ENCODE peak calls at places on chromosome 13, in four cellular contexts. One of them, this sample, is unnamed.

GRCh38 chr13:25329706-25330105 is 28.3 kb downstream of the NUP58 start:
- DNase-seq in cardiac septum: no peak
- DNase-seq in astrocyte of the spinal cord: no peak
- DNase-seq in stimulated activated CD4-positive, alpha-beta T cell treated with anti-CD3 and anti-CD28 coated beads, Interleukin-4, amount 100 ng/mL, for 1 hour: no peak
- DNase-seq in this sample: no peak

GRCh38 chr13:114010401-114011101 is 36.7 kb upstream of the C13orf46 start:
- DNase-seq in cardiac septum: no peak
- DNase-seq in astrocyte of the spinal cord: no peak
- DNase-seq in stimulated activated CD4-positive, alpha-beta T cell treated with anti-CD3 and anti-CD28 coated beads, Interleukin-4, amount 100 ng/mL, for 1 hour: no peak
- DNase-seq in this sample: no peak

GRCh38 chr13:107883561-107884175 is 331.7 kb downstream of the LIG4 start:
- DNase-seq in cardiac septum: no peak
- DNase-seq in astrocyte of the spinal cord: peak
- DNase-seq in stimulated activated CD4-positive, alpha-beta T cell treated with anti-CD3 and anti-CD28 coated beads, Interleukin-4, amount 100 ng/mL, for 1 hour: no peak
- DNase-seq in this sample: no peak

GRCh38 chr13:100987993-100988392 is 313.4 kb upstream of the TMTC4 start:
- DNase-seq in cardiac septum: no peak
- DNase-seq in astrocyte of the spinal cord: peak
- DNase-seq in stimulated activated CD4-positive, alpha-beta T cell treated with anti-CD3 and anti-CD28 coated beads, Interleukin-4, amount 100 ng/mL, for 1 hour: no peak
- DNase-seq in this sample: no peak

GRCh38 chr13:91375119-91375729 is 23.2 kb upstream of the GPC5 start:
- DNase-seq in cardiac septum: no peak
- DNase-seq in astrocyte of the spinal cord: peak
- DNase-seq in stimulated activated CD4-positive, alpha-beta T cell treated with anti-CD3 and anti-CD28 coated beads, Interleukin-4, amount 100 ng/mL, for 1 hour: no peak
- DNase-seq in this sample: peak

GRCh38 chr13:114089751-114090400 is 42.5 kb downstream of the RASA3 start:
- DNase-seq in cardiac septum: peak
- DNase-seq in astrocyte of the spinal cord: no peak
- DNase-seq in stimulated activated CD4-positive, alpha-beta T cell treated with anti-CD3 and anti-CD28 coated beads, Interleukin-4, amount 100 ng/mL, for 1 hour: no peak
- DNase-seq in this sample: no peak

GRCh38 chr13:85019121-85019520 is 780.1 kb downstream of the SLITRK6 start:
- DNase-seq in cardiac septum: no peak
- DNase-seq in astrocyte of the spinal cord: no peak
- DNase-seq in stimulated activated CD4-positive, alpha-beta T cell treated with anti-CD3 and anti-CD28 coated beads, Interleukin-4, amount 100 ng/mL, for 1 hour: no peak
- DNase-seq in this sample: no peak

GRCh38 chr13:109226631-109227030 is 559.8 kb downstream of the IRS2 start:
- DNase-seq in cardiac septum: no peak
- DNase-seq in astrocyte of the spinal cord: peak
- DNase-seq in stimulated activated CD4-positive, alpha-beta T cell treated with anti-CD3 and anti-CD28 coated beads, Interleukin-4, amount 100 ng/mL, for 1 hour: no peak
- DNase-seq in this sample: no peak

GRCh38 chr13:50168803-50169202 is 153.6 kb downstream of the KCNRG start:
- DNase-seq in cardiac septum: no peak
- DNase-seq in astrocyte of the spinal cord: no peak
- DNase-seq in stimulated activated CD4-positive, alpha-beta T cell treated with anti-CD3 and anti-CD28 coated beads, Interleukin-4, amount 100 ng/mL, for 1 hour: no peak
- DNase-seq in this sample: no peak

GRCh38 chr13:49560270-49561063 is 24.9 kb downstream of the RCBTB1 start:
- DNase-seq in cardiac septum: no peak
- DNase-seq in astrocyte of the spinal cord: peak
- DNase-seq in stimulated activated CD4-positive, alpha-beta T cell treated with anti-CD3 and anti-CD28 coated beads, Interleukin-4, amount 100 ng/mL, for 1 hour: no peak
- DNase-seq in this sample: no peak

GRCh38 chr13:41652735-41653361 is 195.5 kb downstream of the RGCC start:
- DNase-seq in cardiac septum: no peak
- DNase-seq in astrocyte of the spinal cord: peak
- DNase-seq in stimulated activated CD4-positive, alpha-beta T cell treated with anti-CD3 and anti-CD28 coated beads, Interleukin-4, amount 100 ng/mL, for 1 hour: peak
- DNase-seq in this sample: peak

GRCh38 chr13:61339054-61339621 is 76.5 kb downstream of the PCDH20 start:
- DNase-seq in cardiac septum: no peak
- DNase-seq in astrocyte of the spinal cord: no peak
- DNase-seq in stimulated activated CD4-positive, alpha-beta T cell treated with anti-CD3 and anti-CD28 coated beads, Interleukin-4, amount 100 ng/mL, for 1 hour: no peak
- DNase-seq in this sample: no peak

GRCh38 chr13:93298741-93299140 is 72.1 kb downstream of the GPC6 start:
- DNase-seq in cardiac septum: no peak
- DNase-seq in astrocyte of the spinal cord: no peak
- DNase-seq in stimulated activated CD4-positive, alpha-beta T cell treated with anti-CD3 and anti-CD28 coated beads, Interleukin-4, amount 100 ng/mL, for 1 hour: no peak
- DNase-seq in this sample: no peak

GRCh38 chr13:33275916-33276315 is 9.6 kb downstream of the STARD13 start:
- DNase-seq in cardiac septum: no peak
- DNase-seq in astrocyte of the spinal cord: no peak
- DNase-seq in stimulated activated CD4-positive, alpha-beta T cell treated with anti-CD3 and anti-CD28 coated beads, Interleukin-4, amount 100 ng/mL, for 1 hour: no peak
- DNase-seq in this sample: no peak

GRCh38 chr13:107185889-107186288 is 618.0 kb upstream of the ARGLU1 start:
- DNase-seq in cardiac septum: no peak
- DNase-seq in astrocyte of the spinal cord: peak
- DNase-seq in stimulated activated CD4-positive, alpha-beta T cell treated with anti-CD3 and anti-CD28 coated beads, Interleukin-4, amount 100 ng/mL, for 1 hour: no peak
- DNase-seq in this sample: no peak

GRCh38 chr13:104143760-104144406 is 1077.7 kb upstream of the SLC10A2 start:
- DNase-seq in cardiac septum: no peak
- DNase-seq in astrocyte of the spinal cord: peak
- DNase-seq in stimulated activated CD4-positive, alpha-beta T cell treated with anti-CD3 and anti-CD28 coated beads, Interleukin-4, amount 100 ng/mL, for 1 hour: no peak
- DNase-seq in this sample: no peak

GRCh38 chr13:35549481-35549880 is 73.0 kb upstream of the MAB21L1 start:
- DNase-seq in cardiac septum: no peak
- DNase-seq in astrocyte of the spinal cord: peak
- DNase-seq in stimulated activated CD4-positive, alpha-beta T cell treated with anti-CD3 and anti-CD28 coated beads, Interleukin-4, amount 100 ng/mL, for 1 hour: no peak
- DNase-seq in this sample: peak

GRCh38 chr13:101681834-101682233 is 229.4 kb downstream of the ITGBL1 start:
- DNase-seq in cardiac septum: no peak
- DNase-seq in astrocyte of the spinal cord: peak
- DNase-seq in stimulated activated CD4-positive, alpha-beta T cell treated with anti-CD3 and anti-CD28 coated beads, Interleukin-4, amount 100 ng/mL, for 1 hour: no peak
- DNase-seq in this sample: peak

GRCh38 chr13:113547248-113547971 is 37.1 kb upstream of the TFDP1 start:
- DNase-seq in cardiac septum: peak
- DNase-seq in astrocyte of the spinal cord: peak
- DNase-seq in stimulated activated CD4-positive, alpha-beta T cell treated with anti-CD3 and anti-CD28 coated beads, Interleukin-4, amount 100 ng/mL, for 1 hour: no peak
- DNase-seq in this sample: no peak

GRCh38 chr13:112903071-112903577 is 65.9 kb upstream of the MCF2L start:
- DNase-seq in cardiac septum: peak
- DNase-seq in astrocyte of the spinal cord: no peak
- DNase-seq in stimulated activated CD4-positive, alpha-beta T cell treated with anti-CD3 and anti-CD28 coated beads, Interleukin-4, amount 100 ng/mL, for 1 hour: no peak
- DNase-seq in this sample: no peak

This sample was measured in AML-193.